ENCODE peak calls at places on chromosome 5, in eight cellular contexts. One of them, this sample, is unnamed.

GRCh38 chr5:12360218-12360617 is 456.0 kb upstream of the CTNND2 start:
- DNase-seq in HS-27A: no peak
- DNase-seq in NCI-H2081: no peak
- DNase-seq in mammary epithelial cell: no peak
- DNase-seq in NCI-H510A: no peak
- DNase-seq in NCI-H1105 treated with DMSO at 0.1 percent for 48 hours: no peak
- DNase-seq in fibroblast of the conjunctiva: no peak
- DNase-seq in stimulated activated CD8-positive, alpha-beta memory T cell treated with anti-CD3 and anti-CD28 coated beads, Interleukin-12 subunit alpha, Interleukin-12 subunit beta, amount 100 ng/mL, for 1 hour: no peak
- DNase-seq in this sample: no peak

GRCh38 chr5:178739452-178740180 is 9.2 kb upstream of the ZNF354A start:
- DNase-seq in NCI-H510A: no peak
- DNase-seq in stimulated activated CD8-positive, alpha-beta memory T cell treated with anti-CD3 and anti-CD28 coated beads, Interleukin-12 subunit alpha, Interleukin-12 subunit beta, amount 100 ng/mL, for 1 hour: no peak
- DNase-seq in mammary epithelial cell: peak
- DNase-seq in HS-27A: no peak
- DNase-seq in fibroblast of the conjunctiva: no peak
- DNase-seq in NCI-H2081: no peak
- DNase-seq in NCI-H1105 treated with DMSO at 0.1 percent for 48 hours: no peak
- DNase-seq in this sample: no peak

GRCh38 chr5:173903396-173904140 is 15.4 kb downstream of the CPEB4 start:
- DNase-seq in HS-27A: no peak
- DNase-seq in stimulated activated CD8-positive, alpha-beta memory T cell treated with anti-CD3 and anti-CD28 coated beads, Interleukin-12 subunit alpha, Interleukin-12 subunit beta, amount 100 ng/mL, for 1 hour: no peak
- DNase-seq in mammary epithelial cell: no peak
- DNase-seq in NCI-H1105 treated with DMSO at 0.1 percent for 48 hours: no peak
- DNase-seq in NCI-H510A: no peak
- DNase-seq in NCI-H2081: no peak
- DNase-seq in fibroblast of the conjunctiva: no peak
- DNase-seq in this sample: no peak

GRCh38 chr5:134857401-134857800 is 11.6 kb downstream of the C5orf24 start:
- DNase-seq in stimulated activated CD8-positive, alpha-beta memory T cell treated with anti-CD3 and anti-CD28 coated beads, Interleukin-12 subunit alpha, Interleukin-12 subunit beta, amount 100 ng/mL, for 1 hour: no peak
- DNase-seq in fibroblast of the conjunctiva: no peak
- DNase-seq in HS-27A: no peak
- DNase-seq in NCI-H510A: no peak
- DNase-seq in NCI-H2081: no peak
- DNase-seq in mammary epithelial cell: no peak
- DNase-seq in NCI-H1105 treated with DMSO at 0.1 percent for 48 hours: no peak
- DNase-seq in this sample: no peak

GRCh38 chr5:134092875-134093274 is 21.6 kb upstream of the TCF7 start:
- DNase-seq in fibroblast of the conjunctiva: no peak
- DNase-seq in NCI-H510A: no peak
- DNase-seq in stimulated activated CD8-positive, alpha-beta memory T cell treated with anti-CD3 and anti-CD28 coated beads, Interleukin-12 subunit alpha, Interleukin-12 subunit beta, amount 100 ng/mL, for 1 hour: no peak
- DNase-seq in mammary epithelial cell: peak
- DNase-seq in NCI-H2081: peak
- DNase-seq in NCI-H1105 treated with DMSO at 0.1 percent for 48 hours: no peak
- DNase-seq in HS-27A: no peak
- DNase-seq in this sample: no peak

GRCh38 chr5:92885950-92886349 is 695.1 kb downstream of the NR2F1-AS1 start:
- DNase-seq in NCI-H2081: no peak
- DNase-seq in fibroblast of the conjunctiva: no peak
- DNase-seq in NCI-H510A: no peak
- DNase-seq in mammary epithelial cell: no peak
- DNase-seq in NCI-H1105 treated with DMSO at 0.1 percent for 48 hours: no peak
- DNase-seq in stimulated activated CD8-positive, alpha-beta memory T cell treated with anti-CD3 and anti-CD28 coated beads, Interleukin-12 subunit alpha, Interleukin-12 subunit beta, amount 100 ng/mL, for 1 hour: no peak
- DNase-seq in HS-27A: no peak
- DNase-seq in this sample: no peak

GRCh38 chr5:16179511-16179935 is at the start of gene MARCHF11:
- DNase-seq in NCI-H1105 treated with DMSO at 0.1 percent for 48 hours: peak
- DNase-seq in NCI-H510A: peak
- DNase-seq in mammary epithelial cell: no peak
- DNase-seq in HS-27A: no peak
- DNase-seq in NCI-H2081: peak
- DNase-seq in fibroblast of the conjunctiva: no peak
- DNase-seq in stimulated activated CD8-positive, alpha-beta memory T cell treated with anti-CD3 and anti-CD28 coated beads, Interleukin-12 subunit alpha, Interleukin-12 subunit beta, amount 100 ng/mL, for 1 hour: no peak
- DNase-seq in this sample: peak

GRCh38 chr5:74684900-74685851 is at the start of gene HEXB:
- DNase-seq in NCI-H1105 treated with DMSO at 0.1 percent for 48 hours: peak
- DNase-seq in NCI-H510A: peak
- DNase-seq in HS-27A: no peak
- DNase-seq in fibroblast of the conjunctiva: peak
- DNase-seq in mammary epithelial cell: peak
- DNase-seq in stimulated activated CD8-positive, alpha-beta memory T cell treated with anti-CD3 and anti-CD28 coated beads, Interleukin-12 subunit alpha, Interleukin-12 subunit beta, amount 100 ng/mL, for 1 hour: peak
- DNase-seq in NCI-H2081: peak
- DNase-seq in this sample: peak

GRCh38 chr5:73490088-73490487 is 8.2 kb upstream of the BTF3 start:
- DNase-seq in NCI-H2081: no peak
- DNase-seq in stimulated activated CD8-positive, alpha-beta memory T cell treated with anti-CD3 and anti-CD28 coated beads, Interleukin-12 subunit alpha, Interleukin-12 subunit beta, amount 100 ng/mL, for 1 hour: no peak
- DNase-seq in NCI-H510A: no peak
- DNase-seq in HS-27A: no peak
- DNase-seq in fibroblast of the conjunctiva: no peak
- DNase-seq in NCI-H1105 treated with DMSO at 0.1 percent for 48 hours: no peak
- DNase-seq in mammary epithelial cell: no peak
- DNase-seq in this sample: no peak

GRCh38 chr5:32852535-32852934 is 141.4 kb downstream of the NPR3 start:
- DNase-seq in NCI-H510A: no peak
- DNase-seq in NCI-H1105 treated with DMSO at 0.1 percent for 48 hours: no peak
- DNase-seq in stimulated activated CD8-positive, alpha-beta memory T cell treated with anti-CD3 and anti-CD28 coated beads, Interleukin-12 subunit alpha, Interleukin-12 subunit beta, amount 100 ng/mL, for 1 hour: no peak
- DNase-seq in fibroblast of the conjunctiva: peak
- DNase-seq in mammary epithelial cell: no peak
- DNase-seq in HS-27A: peak
- DNase-seq in NCI-H2081: no peak
- DNase-seq in this sample: no peak

GRCh38 chr5:110803467-110804326 is 64.9 kb downstream of the SLC25A46 start:
- DNase-seq in fibroblast of the conjunctiva: no peak
- DNase-seq in mammary epithelial cell: peak
- DNase-seq in NCI-H2081: no peak
- DNase-seq in HS-27A: no peak
- DNase-seq in stimulated activated CD8-positive, alpha-beta memory T cell treated with anti-CD3 and anti-CD28 coated beads, Interleukin-12 subunit alpha, Interleukin-12 subunit beta, amount 100 ng/mL, for 1 hour: no peak
- DNase-seq in NCI-H1105 treated with DMSO at 0.1 percent for 48 hours: no peak
- DNase-seq in NCI-H510A: no peak
- DNase-seq in this sample: no peak

GRCh38 chr5:33423018-33423630 is 17.6 kb upstream of the TARS1 start:
- DNase-seq in HS-27A: no peak
- DNase-seq in NCI-H510A: no peak
- DNase-seq in stimulated activated CD8-positive, alpha-beta memory T cell treated with anti-CD3 and anti-CD28 coated beads, Interleukin-12 subunit alpha, Interleukin-12 subunit beta, amount 100 ng/mL, for 1 hour: no peak
- DNase-seq in NCI-H2081: peak
- DNase-seq in mammary epithelial cell: no peak
- DNase-seq in NCI-H1105 treated with DMSO at 0.1 percent for 48 hours: peak
- DNase-seq in fibroblast of the conjunctiva: no peak
- DNase-seq in this sample: no peak

This sample was measured in NCI-H774.